ENCODE peak calls at places on chromosomes 11 and 22, in seven cellular contexts. S is colonic mucosa, X is right cardiac atrium, E is cardiac muscle cell, R is tibial artery, H is MM.1S, I is HCT116. G is an unnamed sample. For H3K4me1, the result is how much of the 10 kb centered on the place peaks cover.

GRCh38 chr11:72613977-72614376 is 60.2 kb downstream of the PDE2A start:
- DNase-seq in R (peak), X (no peak), E (no peak), I (no peak), H (no peak), S (peak), G (no peak)

GRCh38 chr22:23673826-23674690 is 16.8 kb upstream of the RGL4 start:
- DNase-seq in E (no peak), S (no peak), I (no peak), X (no peak), H (no peak), R (no peak), G (no peak)

GRCh38 chr22:31349960-31350359 is 3.8 kb upstream of the PATZ1 start:
- DNase-seq in H (no peak), R (no peak), I (no peak), E (no peak), S (no peak), X (no peak), G (no peak)

GRCh38 chr11:864118-864827 is 21.6 kb downstream of the TSPAN4 start:
- DNase-seq in S (no peak), H (no peak), E (no peak), R (no peak), X (peak), I (no peak), G (no peak)

GRCh38 chr22:32413715-32414114 is 1.7 kb upstream of the RTCB start:
- DNase-seq in H (peak), R (no peak), S (no peak), I (peak), X (no peak), E (peak), G (peak)

GRCh38 chr11:89136606-89137005 is 41.1 kb upstream of the TYR start:
- DNase-seq in X (no peak), S (no peak), R (no peak), I (no peak), E (no peak), H (no peak), G (no peak)

GRCh38 chr22:35275580-35275979 is 18.3 kb downstream of the HMGXB4 start:
- DNase-seq in H (no peak), E (no peak), X (no peak), I (no peak), R (no peak), S (no peak), G (no peak)

GRCh38 chr11:71452354-71453020 is 516 bp upstream of the NADSYN1 start:
- DNase-seq in X (no peak), S (peak), H (peak), R (peak), I (no peak), E (peak), G (no peak)

GRCh38 chr11:10502770-10503169 is 38.2 kb downstream of the RNF141 start:
- DNase-seq in E (no peak), S (no peak), I (no peak), R (no peak), H (no peak), X (no peak), G (no peak)

GRCh38 chr11:96260067-96260511 is 82.9 kb downstream of the MAML2 start:
- DNase-seq in E (no peak), I (no peak), R (no peak), H (no peak), X (no peak), S (peak), G (no peak)
- H3K4me1 ChIP-seq in E (under half), I (under half), R (half or more), H (half or more), X (under half), S (under half), G (under half)

GRCh38 chr22:37749831-37750595 is 53.2 kb downstream of the TRIOBP start:
- DNase-seq in I (no peak), X (no peak), E (peak), H (no peak), S (no peak), R (no peak), G (no peak)

GRCh38 chr22:37750596-37751162 is 53.8 kb downstream of the TRIOBP start:
- DNase-seq in H (no peak), E (no peak), S (no peak), X (no peak), I (no peak), R (no peak), G (no peak)

GRCh38 chr22:37753746-37754145 is 54.0 kb upstream of the GCAT start:
- DNase-seq in R (no peak), X (peak), I (no peak), S (no peak), E (no peak), H (no peak), G (no peak)

GRCh38 chr22:37751449-37752188 is 54.8 kb downstream of the TRIOBP start:
- DNase-seq in E (no peak), I (no peak), X (no peak), R (no peak), H (no peak), S (no peak), G (no peak)

DNA sequence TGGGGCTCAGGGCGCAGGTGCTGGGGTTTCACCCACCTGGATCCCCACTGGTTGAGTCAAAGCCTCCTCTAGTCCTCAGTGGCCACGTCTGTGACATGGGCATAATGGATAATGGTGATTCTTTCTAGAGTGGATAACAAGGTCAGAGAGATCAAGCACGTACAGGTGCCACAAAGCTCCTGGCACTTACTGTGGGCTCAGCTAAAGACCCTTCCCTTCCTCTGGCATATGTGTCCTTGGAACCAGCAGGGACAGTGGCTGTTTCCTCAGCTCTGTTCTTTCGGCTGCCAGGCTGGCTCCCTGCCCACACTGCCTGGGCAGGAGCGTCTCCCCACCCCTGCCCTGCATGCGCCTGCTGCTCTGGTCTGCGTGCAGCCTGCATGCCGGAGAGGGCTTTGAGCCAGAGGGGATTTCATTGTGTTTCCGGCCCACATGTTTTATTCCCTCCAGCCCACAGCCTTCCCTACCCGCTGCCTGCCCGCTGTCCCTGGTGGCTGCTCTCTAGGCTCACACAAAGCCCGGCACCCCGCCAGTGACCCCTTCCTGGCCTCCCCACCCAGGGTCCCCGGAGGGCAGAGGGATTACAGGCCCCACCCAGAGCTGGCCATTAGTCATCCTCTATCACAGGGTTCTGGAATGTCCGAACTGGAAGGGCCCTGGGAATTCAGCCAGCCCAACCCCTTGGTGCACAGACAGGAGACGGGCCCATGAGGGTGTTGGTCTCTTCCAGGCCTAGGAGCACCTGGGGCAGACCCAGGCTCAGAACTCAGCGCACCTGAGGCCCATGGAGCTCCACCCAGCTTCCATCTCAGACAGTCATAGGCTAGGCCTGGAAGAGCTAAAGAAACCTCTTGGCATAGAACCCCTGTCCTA is 55.3 kb upstream of the GCAT start:
- DNase-seq in H (no peak), R (peak), I (peak), E (no peak), S (peak), X (peak), G (peak)
- H3K4me1 ChIP-seq in H (under half), R (half or more), I (half or more), E (under half), S (under half), X (under half), G (under half)

DNA sequence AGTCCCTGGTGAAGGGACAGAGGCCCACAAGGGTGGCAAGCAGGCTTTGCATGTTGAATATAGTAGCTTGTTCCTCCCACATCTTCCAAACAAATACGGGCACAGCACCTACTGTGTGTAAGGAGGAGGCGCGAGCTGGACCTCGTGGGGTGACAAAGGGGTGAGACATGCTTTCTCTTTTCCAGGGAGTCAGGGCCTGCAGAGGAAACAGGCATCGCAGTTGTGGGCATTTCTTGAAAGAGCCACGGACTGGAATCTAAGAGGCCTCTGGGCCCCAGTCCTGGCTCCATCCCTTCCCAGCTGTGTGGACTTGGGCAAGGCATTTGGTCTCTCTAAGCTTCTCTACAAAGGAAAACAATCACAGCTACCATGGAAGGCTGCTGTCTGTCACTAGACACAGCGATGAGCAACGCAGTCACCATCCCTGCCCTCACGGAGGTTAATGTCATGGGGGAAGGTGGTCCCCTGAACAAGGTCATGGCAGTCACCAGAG is 13.0 kb upstream of the CDC42EP1 start:
- DNase-seq in H (no peak), X (no peak), E (no peak), S (no peak), I (no peak), R (no peak), G (no peak)
- H3K4me1 ChIP-seq in H (under half), X (under half), E (under half), S (under half), I (half or more), R (half or more), G (half or more)

GRCh38 chr11:102154806-102155205 is 44.6 kb downstream of the YAP1 start:
- DNase-seq in X (no peak), S (no peak), E (no peak), R (no peak), H (no peak), I (no peak), G (no peak)
- H3K4me1 ChIP-seq in X (under half), S (under half), E (half or more), R (under half), H (under half), I (under half), G (under half)

GRCh38 chr22:26170112-26170492 is 840 bp downstream of the SEZ6L start:
- DNase-seq in E (no peak), S (no peak), I (no peak), R (no peak), X (no peak), H (no peak), G (no peak)
- H3K4me1 ChIP-seq in E (under half), S (under half), I (under half), R (under half), X (under half), H (under half), G (under half)

DNA sequence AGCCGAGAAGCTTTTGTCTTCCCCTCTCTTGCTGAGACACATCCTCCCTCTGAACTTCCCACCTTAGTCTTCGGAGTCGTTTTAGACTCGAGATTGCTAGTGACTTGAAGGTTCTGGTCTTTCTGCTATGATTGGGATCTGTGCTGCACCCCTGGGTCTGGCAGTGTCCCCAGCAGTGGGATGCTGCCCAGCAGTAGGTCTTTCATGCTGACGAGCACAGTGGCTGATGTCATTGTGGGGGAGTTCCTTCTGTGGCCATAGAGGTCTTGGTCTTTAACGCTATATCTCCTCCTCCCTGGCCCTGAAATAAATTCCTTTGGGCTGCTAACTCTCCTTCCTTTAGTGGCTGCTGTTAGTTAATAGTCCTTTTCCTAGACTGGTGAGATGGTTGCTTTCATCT is 136.3 kb downstream of the TEAD1 start:
- DNase-seq in H (no peak), E (no peak), S (no peak), X (peak), I (no peak), R (no peak), G (no peak)
- H3K4me1 ChIP-seq in H (half or more), E (under half), S (under half), X (under half), I (half or more), R (under half), G (half or more)

DNA sequence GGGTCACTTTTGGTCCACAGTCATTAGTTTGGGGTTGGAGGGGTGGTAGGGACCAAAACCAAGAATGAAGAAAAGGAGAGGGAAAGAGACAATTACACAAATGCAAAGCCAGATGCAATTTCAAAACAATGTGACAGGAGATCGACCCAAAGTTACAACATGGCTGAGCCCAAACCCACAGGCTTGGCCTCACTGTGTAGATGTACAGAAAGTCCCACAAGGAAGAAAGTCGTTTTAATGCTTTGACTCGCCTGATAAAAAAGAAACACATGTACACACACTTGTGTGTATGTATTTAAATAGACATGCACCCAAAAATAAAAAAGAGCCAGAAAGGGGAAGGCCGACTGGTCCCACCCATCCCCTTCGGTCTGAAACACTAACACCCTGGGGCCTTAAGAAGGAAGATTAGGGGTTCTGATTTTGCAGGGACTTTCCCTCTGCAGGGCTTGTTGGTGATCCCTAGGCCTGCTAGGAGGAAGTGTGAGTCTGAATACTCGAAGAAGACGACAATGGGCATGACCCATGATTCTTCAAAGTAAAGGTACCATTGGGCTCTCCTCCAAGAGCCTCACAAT is 104.1 kb downstream of the ETS1 start:
- DNase-seq in R (no peak), E (no peak), X (no peak), H (no peak), I (no peak), S (no peak), G (no peak)
- H3K4me1 ChIP-seq in R (under half), E (under half), X (under half), H (under half), I (under half), S (under half), G (under half)

GRCh38 chr22:27057717-27058116 is 400.3 kb downstream of the MIAT start:
- DNase-seq in R (no peak), E (no peak), H (no peak), X (no peak), S (no peak), I (no peak), G (no peak)
- H3K4me1 ChIP-seq in R (under half), E (under half), H (under half), X (under half), S (under half), I (under half), G (under half)

DNA sequence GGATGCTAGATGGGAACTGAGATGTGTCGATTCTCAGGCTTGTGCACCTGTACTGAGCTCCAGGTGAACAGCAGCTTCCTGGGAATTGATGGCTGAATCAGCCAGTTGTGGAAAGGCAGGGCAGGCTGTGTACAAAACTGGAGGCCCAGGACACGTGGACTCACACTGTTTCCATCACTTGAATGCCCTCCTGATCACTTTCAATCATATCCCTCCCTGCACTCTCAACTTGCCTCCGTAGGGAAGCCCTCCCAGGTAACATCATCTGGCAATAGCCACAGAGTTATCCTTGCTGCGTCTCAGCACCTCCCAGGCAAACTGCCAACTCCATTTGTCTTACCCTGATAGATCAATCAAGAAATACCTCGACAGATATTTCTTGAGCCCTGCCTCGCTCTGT is 10.1 kb downstream of the FAM83F start:
- DNase-seq in R (no peak), I (no peak), X (no peak), E (no peak), S (no peak), H (no peak), G (no peak)
- H3K4me1 ChIP-seq in R (under half), I (under half), X (under half), E (under half), S (under half), H (under half), G (half or more)

G was measured in Caco-2.